ENCODE peak calls at places on chromosome 20, in seven cellular contexts. C is GM10248, W is B cell, S is astrocyte of the spinal cord, O is fibroblast of pulmonary artery, X is GM13977, P is RWPE2. R is an unnamed sample.
A peak's percentile ranks its signal among the peaks of the same experiment; 100 is the strongest.

GRCh38 chr20:44454301-44454963 is 21.2 kb upstream of the TTPAL start:
- DNase-seq in C (no peak), W (no peak), S (no peak), O (no peak), X (no peak), P (no peak), R (no peak)

GRCh38 chr20:4099905-4100675 is 84.7 kb upstream of the RNF24 start:
- DNase-seq in C (no peak), W (no peak), S (no peak), O (no peak), X (no peak), P (no peak), R (no peak)

GRCh38 chr20:48406462-48407235 is 421.1 kb downstream of the PREX1 start:
- DNase-seq in C (no peak), W (no peak), S (no peak), O (no peak), X (no peak), P (no peak), R (no peak)

GRCh38 chr20:46348972-46349741 is 40.9 kb upstream of the CDH22 start:
- DNase-seq in C (peak; percentile 75), W (peak; percentile 59), S (peak; percentile 38), O (peak; percentile 55), X (peak; percentile 68), P (no peak), R (peak; percentile 69)

GRCh38 chr20:24795444-24795843 is 153.6 kb upstream of the CST7 start:
- DNase-seq in C (no peak), W (no peak), S (peak; percentile 76), O (no peak), X (no peak), P (no peak), R (no peak)

GRCh38 chr20:53828673-53829085 is 235.0 kb upstream of the ZNF217 start:
- DNase-seq in C (no peak), W (no peak), S (peak; percentile 93), O (peak; percentile 95), X (no peak), P (no peak), R (no peak)

GRCh38 chr20:46872315-46873211 is 22.1 kb upstream of the EYA2 start:
- DNase-seq in C (no peak), W (no peak), S (no peak), O (peak; percentile 6), X (no peak), P (no peak), R (no peak)

GRCh38 chr20:29689411-29690225 is 1567.8 kb upstream of the DEFB115 start:
- DNase-seq in C (no peak), W (peak; percentile 6), S (no peak), O (peak; percentile 28), X (no peak), P (peak; percentile 78), R (no peak)

GRCh38 chr20:10501377-10501776 is 66.3 kb downstream of the SLX4IP start:
- DNase-seq in C (no peak), W (no peak), S (no peak), O (no peak), X (no peak), P (no peak), R (no peak)

GRCh38 chr20:45579184-45579583 is at the start of gene WFDC8:
- DNase-seq in C (no peak), W (no peak), S (no peak), O (no peak), X (no peak), P (no peak), R (no peak)

GRCh38 chr20:4601630-4602296 is 119.9 kb upstream of the PRND start:
- DNase-seq in C (no peak), W (no peak), S (peak; percentile 45), O (no peak), X (no peak), P (peak; percentile 91), R (no peak)

GRCh38 chr20:61661025-61661424 is 404.7 kb downstream of the TAF4 start:
- DNase-seq in C (no peak), W (no peak), S (no peak), O (no peak), X (no peak), P (no peak), R (no peak)

GRCh38 chr20:48314925-48315592 is 512.7 kb downstream of the PREX1 start:
- DNase-seq in C (no peak), W (no peak), S (no peak), O (no peak), X (no peak), P (peak; percentile 58), R (no peak)

GRCh38 chr20:54479138-54479906 is 3.9 kb downstream of the DOK5 start:
- DNase-seq in C (no peak), W (no peak), S (no peak), O (no peak), X (no peak), P (no peak), R (no peak)

GRCh38 chr20:57169162-57169561 is 97.3 kb downstream of the BMP7 start:
- DNase-seq in C (no peak), W (no peak), S (no peak), O (no peak), X (no peak), P (no peak), R (no peak)

GRCh38 chr20:41175201-41175651 is 37.9 kb downstream of the PLCG1 start:
- DNase-seq in C (no peak), W (no peak), S (no peak), O (no peak), X (no peak), P (peak; percentile 64), R (no peak)

GRCh38 chr20:13819885-13820645 is 35.2 kb downstream of the NDUFAF5 start:
- DNase-seq in C (peak; percentile 59), W (peak; percentile 39), S (peak; percentile 60), O (peak; percentile 64), X (peak; percentile 65), P (no peak), R (peak; percentile 58)

GRCh38 chr20:25421107-25421506 is 13.6 kb downstream of the GINS1 start:
- DNase-seq in C (no peak), W (no peak), S (no peak), O (no peak), X (no peak), P (no peak), R (no peak)

GRCh38 chr20:14116037-14116436 is 120.7 kb downstream of the MACROD2 start:
- DNase-seq in C (no peak), W (no peak), S (no peak), O (no peak), X (no peak), P (no peak), R (no peak)

GRCh38 chr20:62892348-62893304 is 31.0 kb upstream of the TCFL5 start:
- DNase-seq in C (no peak), W (no peak), S (no peak), O (no peak), X (no peak), P (peak; percentile 72), R (no peak)

GRCh38 chr20:46083101-46083500 is 6.7 kb downstream of the NCOA5 start:
- DNase-seq in C (no peak), W (no peak), S (no peak), O (no peak), X (no peak), P (no peak), R (no peak)

GRCh38 chr20:50635676-50636600 is 55.4 kb downstream of the RIPOR3 start:
- DNase-seq in C (peak; percentile 81), W (peak; percentile 72), S (peak; percentile 24), O (peak; percentile 82), X (peak; percentile 84), P (peak; percentile 87), R (peak; percentile 73)

GRCh38 chr20:3686867-3687321 is 5.1 kb upstream of the ADAM33 start:
- DNase-seq in C (no peak), W (no peak), S (peak; percentile 86), O (peak; percentile 94), X (no peak), P (no peak), R (no peak)

DNA sequence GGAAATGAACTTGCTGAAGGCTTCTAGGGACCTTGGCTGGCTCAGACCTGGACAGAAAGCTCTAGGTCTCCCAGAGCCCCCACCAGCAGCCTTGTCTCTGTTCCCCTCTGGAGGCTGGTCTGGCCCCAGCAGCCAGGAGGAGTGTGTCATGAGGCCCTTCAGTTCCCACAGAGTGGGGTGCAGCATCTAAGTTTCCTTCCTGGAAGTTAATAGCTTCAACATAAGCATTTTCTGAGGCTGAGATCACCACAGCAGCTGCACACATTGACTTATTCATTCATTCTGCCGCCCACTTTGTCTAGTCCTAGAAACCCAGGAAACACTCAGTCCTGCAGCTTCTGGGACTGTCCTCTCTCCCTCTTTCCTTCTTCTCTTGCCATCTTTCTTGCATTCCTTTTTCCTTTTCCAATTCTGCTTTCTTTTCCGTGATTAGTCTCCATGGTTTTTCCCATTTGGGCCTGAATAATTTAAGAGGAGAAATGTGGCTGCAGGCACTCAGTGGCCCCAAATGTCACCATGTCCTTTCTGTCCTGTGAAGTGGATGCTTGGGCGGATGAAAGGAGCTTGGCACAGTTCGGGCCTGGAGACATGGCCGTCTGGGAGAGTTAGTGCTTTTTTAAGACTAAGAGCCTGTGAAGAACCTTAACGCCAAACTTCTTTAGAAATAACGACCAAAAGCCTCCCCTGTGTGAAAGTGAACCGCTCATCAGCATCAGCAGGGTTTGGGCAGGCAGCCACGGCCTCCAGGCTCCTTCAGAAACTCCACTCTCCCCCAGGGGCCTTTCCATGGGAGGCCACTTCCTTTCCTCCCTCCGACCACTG is 31.0 kb upstream of the PCMTD2 start:
- DNase-seq in C (no peak), W (no peak), S (peak; percentile 91), O (peak; percentile 81), X (no peak), P (no peak), R (no peak)
- TF ChIP-seq CTCF in C (no peak), W (no peak), S (no peak), O (no peak), X (no peak), P (no peak), R (no peak)

GRCh38 chr20:8829232-8829631 is 239.7 kb upstream of the PLCB4 start:
- DNase-seq in C (no peak), W (no peak), S (no peak), O (no peak), X (no peak), P (no peak), R (no peak)
- TF ChIP-seq CTCF in C (no peak), W (no peak), S (peak; percentile 29), O (peak; percentile 23), X (no peak), P (peak; percentile 18), R (no peak)

GRCh38 chr20:37777556-37777955 is 83.7 kb downstream of the CTNNBL1 start:
- DNase-seq in C (no peak), W (no peak), S (no peak), O (peak; percentile 62), X (no peak), P (no peak), R (no peak)

GRCh38 chr20:37776049-37776448 is 82.2 kb downstream of the CTNNBL1 start:
- DNase-seq in C (no peak), W (no peak), S (no peak), O (no peak), X (no peak), P (no peak), R (no peak)

GRCh38 chr20:37777012-37777411 is 83.2 kb downstream of the CTNNBL1 start:
- DNase-seq in C (no peak), W (no peak), S (no peak), O (no peak), X (no peak), P (no peak), R (no peak)

GRCh38 chr20:37786043-37786442 is 92.2 kb downstream of the CTNNBL1 start:
- DNase-seq in C (no peak), W (no peak), S (no peak), O (no peak), X (no peak), P (no peak), R (no peak)

GRCh38 chr20:37781626-37782025 is 87.8 kb downstream of the CTNNBL1 start:
- DNase-seq in C (no peak), W (no peak), S (no peak), O (no peak), X (no peak), P (no peak), R (no peak)
- TF ChIP-seq CTCF in C (no peak), W (no peak), S (no peak), O (no peak), X (no peak), P (peak; percentile 32), R (no peak)

GRCh38 chr20:49583669-49584417 is 15.9 kb upstream of the PTGIS start:
- DNase-seq in C (no peak), W (no peak), S (peak; percentile 74), O (peak; percentile 91), X (no peak), P (no peak), R (no peak)
- TF ChIP-seq CTCF in C (no peak), W (no peak), S (no peak), O (no peak), X (no peak), P (no peak), R (no peak)